ENCODE peak calls at places on chromosomes 12 and 14, in ten cellular contexts. G is adrenal gland; N is CD4-positive, alpha-beta T cell; D is GM23338; H is body of pancreas; A is tibial nerve; E is suprapubic skin; Q is hepatocyte; F is CD8-positive, alpha-beta memory T cell; M is PC-3. L is an unnamed sample.

GRCh38 chr14:31568151-31568550 is 6.9 kb downstream of the NUBPL start:
- DNase-seq in G (no peak), N (no peak), D (no peak), H (no peak), A (no peak), E (no peak), Q (no peak), F (no peak), M (no peak), L (no peak)

GRCh38 chr12:123104809-123105208 is 46.1 kb downstream of the PITPNM2 start:
- DNase-seq in G (no peak), N (no peak), D (no peak), H (no peak), A (no peak), E (no peak), Q (no peak), F (no peak), M (no peak), L (no peak)

GRCh38 chr12:88746386-88746785 is 166.1 kb upstream of the KITLG start:
- DNase-seq in G (no peak), N (no peak), D (no peak), H (no peak), A (no peak), E (no peak), Q (no peak), F (no peak), M (no peak), L (no peak)

GRCh38 chr14:78836777-78837176 is 666.6 kb downstream of the NRXN3 start:
- DNase-seq in G (peak; percentile 12), N (no peak), D (peak; percentile 89), H (peak; percentile 66), A (peak; percentile 21), E (no peak), Q (peak; percentile 72), F (no peak), M (peak; percentile 58), L (no peak)

GRCh38 chr14:58298477-58298879 is at the start of gene ARID4A:
- DNase-seq in G (peak; percentile 95), N (peak; percentile 72), D (no peak), H (peak; percentile 92), A (peak; percentile 92), E (peak; percentile 93), Q (no peak), F (no peak), M (no peak), L (peak; percentile 96)

GRCh38 chr12:8844665-8845064 is 22.2 kb downstream of the A2ML1 start:
- DNase-seq in G (peak; percentile 81), N (no peak), D (no peak), H (peak; percentile 86), A (peak; percentile 51), E (no peak), Q (no peak), F (no peak), M (no peak), L (no peak)

GRCh38 chr14:35378638-35379568 is 25.6 kb downstream of the NFKBIA start:
- DNase-seq in G (no peak), N (no peak), D (no peak), H (no peak), A (no peak), E (no peak), Q (no peak), F (no peak), M (no peak), L (no peak)

GRCh38 chr12:26767116-26767515 is 65.9 kb downstream of the ITPR2 start:
- DNase-seq in G (no peak), N (no peak), D (peak; percentile 17), H (peak; percentile 21), A (no peak), E (no peak), Q (no peak), F (no peak), M (no peak), L (no peak)

GRCh38 chr14:37594916-37595808 is at the start of the genes FOXA1 and TTC6:
- DNase-seq in G (peak; percentile 56), N (no peak), D (peak; percentile 79), H (peak; percentile 70), A (no peak), E (no peak), Q (peak; percentile 80), F (no peak), M (peak; percentile 91), L (no peak)

GRCh38 chr12:1790470-1790869 is 29.9 kb upstream of the LRTM2 start:
- DNase-seq in G (no peak), N (no peak), D (no peak), H (no peak), A (no peak), E (no peak), Q (no peak), F (no peak), M (no peak), L (peak; percentile 68)

GRCh38 chr12:2960996-2961616 is 1.9 kb downstream of the TEAD4 start:
- DNase-seq in G (no peak), N (no peak), D (peak; percentile 43), H (no peak), A (no peak), E (no peak), Q (no peak), F (no peak), M (peak; percentile 12), L (no peak)
- H3K27ac ChIP-seq in G (no peak overlapping the region), N (no peak overlapping the region), D (peak overlapping the region; percentile 26), H (peak overlapping the region; percentile 90), A (no peak overlapping the region), E (no peak overlapping the region), Q (no peak overlapping the region), F (no peak overlapping the region), M (no peak overlapping the region), L (no peak overlapping the region)

GRCh38 chr12:124752437-124753229 is 111.0 kb downstream of the SCARB1 start:
- DNase-seq in G (peak; percentile 56), N (no peak), D (no peak), H (no peak), A (no peak), E (no peak), Q (no peak), F (no peak), M (peak; percentile 61), L (no peak)

GRCh38 chr12:124751654-124752355 is 111.9 kb downstream of the SCARB1 start:
- DNase-seq in G (no peak), N (no peak), D (no peak), H (no peak), A (no peak), E (no peak), Q (no peak), F (no peak), M (no peak), L (no peak)

GRCh38 chr12:124753993-124754392 is 109.7 kb downstream of the SCARB1 start:
- DNase-seq in G (no peak), N (no peak), D (no peak), H (no peak), A (no peak), E (no peak), Q (no peak), F (no peak), M (no peak), L (no peak)

GRCh38 chr12:124754491-124754890 is 109.2 kb downstream of the SCARB1 start:
- DNase-seq in G (no peak), N (no peak), D (no peak), H (no peak), A (no peak), E (no peak), Q (no peak), F (no peak), M (no peak), L (no peak)

DNA sequence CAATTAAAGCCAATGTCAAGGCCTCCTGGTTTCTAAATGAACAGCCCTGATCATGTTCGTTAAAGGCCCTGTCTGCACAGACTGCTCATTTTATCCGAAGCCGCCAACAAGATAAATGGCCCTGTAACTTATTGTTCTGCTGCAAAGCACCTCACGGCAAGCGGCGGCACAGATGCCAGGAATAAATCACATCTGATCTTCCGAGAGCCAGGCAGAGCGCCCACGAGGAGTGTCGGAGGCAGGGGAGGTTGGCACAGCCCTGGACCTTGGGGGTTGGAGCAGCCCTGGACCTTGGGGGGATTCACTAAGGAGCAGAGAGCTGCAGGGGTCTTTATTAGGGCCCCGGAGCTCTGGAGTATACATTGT is 110.5 kb downstream of the SCARB1 start:
- DNase-seq in G (no peak), N (no peak), D (no peak), H (peak; percentile 56), A (no peak), E (no peak), Q (no peak), F (no peak), M (no peak), L (no peak)
- H3K27ac ChIP-seq in G (no peak overlapping the region), N (no peak overlapping the region), D (no peak overlapping the region), H (peak overlapping the region; percentile 70), A (no peak overlapping the region), E (no peak overlapping the region), Q (no peak overlapping the region), F (no peak overlapping the region), M (no peak overlapping the region), L (no peak overlapping the region)

GRCh38 chr14:75254381-75254821 is 24.2 kb upstream of the FOS start:
- DNase-seq in G (no peak), N (no peak), D (no peak), H (peak; percentile 77), A (no peak), E (peak; percentile 81), Q (peak; percentile 37), F (no peak), M (peak; percentile 21), L (no peak)
- H3K27ac ChIP-seq in G (no peak overlapping the region), N (no peak overlapping the region), D (no peak overlapping the region), H (peak overlapping the region; percentile 71), A (no peak overlapping the region), E (peak overlapping the region; percentile 76), Q (peak overlapping the region; percentile 66), F (no peak overlapping the region), M (peak overlapping the region; percentile 73), L (peak overlapping the region; percentile 10)

GRCh38 chr12:32894566-32894965 is 2.0 kb downstream of the PKP2 start:
- DNase-seq in G (no peak), N (no peak), D (no peak), H (no peak), A (no peak), E (no peak), Q (no peak), F (no peak), M (no peak), L (no peak)

GRCh38 chr12:32893458-32893857 is 3.1 kb downstream of the PKP2 start:
- DNase-seq in G (no peak), N (no peak), D (peak; percentile 46), H (no peak), A (no peak), E (no peak), Q (peak; percentile 41), F (no peak), M (no peak), L (no peak)

GRCh38 chr12:32891526-32891925 is 5.1 kb downstream of the PKP2 start:
- DNase-seq in G (no peak), N (no peak), D (no peak), H (no peak), A (no peak), E (no peak), Q (no peak), F (no peak), M (no peak), L (no peak)

GRCh38 chr12:32893008-32893407 is 3.6 kb downstream of the PKP2 start:
- DNase-seq in G (no peak), N (no peak), D (peak; percentile 67), H (no peak), A (no peak), E (no peak), Q (no peak), F (no peak), M (no peak), L (no peak)

DNA sequence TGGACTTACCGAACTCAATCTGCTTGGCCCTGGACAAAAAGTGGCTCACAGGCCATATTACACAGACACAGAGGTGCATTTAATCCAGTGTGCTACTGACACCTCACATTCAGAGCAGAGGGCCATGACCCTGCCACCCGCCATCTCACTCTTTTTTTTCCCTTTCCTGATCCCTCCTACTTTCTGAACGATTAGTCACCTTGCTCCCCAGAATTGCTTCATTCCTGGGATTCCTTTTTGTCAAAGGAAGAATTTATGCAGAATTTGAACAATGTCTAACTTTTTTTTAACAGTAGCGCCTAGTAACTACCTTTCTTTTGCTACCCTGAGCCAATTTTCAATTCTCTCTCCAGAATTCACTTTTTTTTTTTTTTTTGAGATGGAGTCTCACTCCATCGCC is 4.6 kb downstream of the PKP2 start:
- DNase-seq in G (no peak), N (no peak), D (peak; percentile 95), H (no peak), A (no peak), E (no peak), Q (peak; percentile 39), F (no peak), M (peak; percentile 33), L (no peak)
- H3K27ac ChIP-seq in G (no peak overlapping the region), N (no peak overlapping the region), D (peak overlapping the region; percentile 96), H (peak overlapping the region; percentile 40), A (no peak overlapping the region), E (no peak overlapping the region), Q (peak overlapping the region; percentile 60), F (no peak overlapping the region), M (no peak overlapping the region), L (no peak overlapping the region)